ENCODE peak calls at places on chromosomes 3 and 15, in eight cellular contexts. One of them, this sample, is unnamed.

GRCh38 chr15:51079226-51079625 is 15.5 kb downstream of the TNFAIP8L3 start:
- DNase-seq in tibial artery: no peak
- DNase-seq in substantia nigra: no peak
- DNase-seq in activated CD8-positive, alpha-beta memory T cell treated with anti-CD3 and anti-CD28 coated beads for 48 hours: no peak
- DNase-seq in CD8-positive, alpha-beta T cell: no peak
- DNase-seq in caudate nucleus: no peak
- DNase-seq in neural crest cell: no peak
- DNase-seq in NCI-H1417: no peak
- DNase-seq in this sample: no peak

GRCh38 chr3:11128682-11129632 is 25.3 kb upstream of the HRH1 start:
- DNase-seq in tibial artery: no peak
- DNase-seq in caudate nucleus: no peak
- DNase-seq in CD8-positive, alpha-beta T cell: no peak
- DNase-seq in activated CD8-positive, alpha-beta memory T cell treated with anti-CD3 and anti-CD28 coated beads for 48 hours: no peak
- DNase-seq in NCI-H1417: no peak
- DNase-seq in substantia nigra: no peak
- DNase-seq in neural crest cell: no peak
- DNase-seq in this sample: peak

GRCh38 chr3:195727596-195728195 is 6.9 kb downstream of the MUC20 start:
- DNase-seq in activated CD8-positive, alpha-beta memory T cell treated with anti-CD3 and anti-CD28 coated beads for 48 hours: no peak
- DNase-seq in substantia nigra: no peak
- DNase-seq in neural crest cell: no peak
- DNase-seq in NCI-H1417: no peak
- DNase-seq in tibial artery: no peak
- DNase-seq in caudate nucleus: no peak
- DNase-seq in CD8-positive, alpha-beta T cell: no peak
- DNase-seq in this sample: no peak

GRCh38 chr3:185656321-185656840 is 70.3 kb downstream of the SENP2 start:
- DNase-seq in activated CD8-positive, alpha-beta memory T cell treated with anti-CD3 and anti-CD28 coated beads for 48 hours: no peak
- DNase-seq in CD8-positive, alpha-beta T cell: no peak
- DNase-seq in tibial artery: peak
- DNase-seq in substantia nigra: no peak
- DNase-seq in neural crest cell: no peak
- DNase-seq in NCI-H1417: no peak
- DNase-seq in caudate nucleus: no peak
- DNase-seq in this sample: peak

GRCh38 chr3:55485208-55485791 is 1.8 kb downstream of the WNT5A start:
- DNase-seq in NCI-H1417: peak
- DNase-seq in CD8-positive, alpha-beta T cell: peak
- DNase-seq in activated CD8-positive, alpha-beta memory T cell treated with anti-CD3 and anti-CD28 coated beads for 48 hours: no peak
- DNase-seq in neural crest cell: peak
- DNase-seq in caudate nucleus: peak
- DNase-seq in tibial artery: peak
- DNase-seq in substantia nigra: peak
- DNase-seq in this sample: peak

GRCh38 chr3:134302674-134303073 is 52.0 kb upstream of the RYK start:
- DNase-seq in NCI-H1417: no peak
- DNase-seq in activated CD8-positive, alpha-beta memory T cell treated with anti-CD3 and anti-CD28 coated beads for 48 hours: no peak
- DNase-seq in CD8-positive, alpha-beta T cell: no peak
- DNase-seq in caudate nucleus: no peak
- DNase-seq in tibial artery: no peak
- DNase-seq in substantia nigra: no peak
- DNase-seq in neural crest cell: no peak
- DNase-seq in this sample: no peak

GRCh38 chr15:30992073-30992363 is 590 bp upstream of the MTMR10 start:
- DNase-seq in caudate nucleus: no peak
- DNase-seq in activated CD8-positive, alpha-beta memory T cell treated with anti-CD3 and anti-CD28 coated beads for 48 hours: no peak
- DNase-seq in neural crest cell: no peak
- DNase-seq in NCI-H1417: peak
- DNase-seq in substantia nigra: no peak
- DNase-seq in CD8-positive, alpha-beta T cell: no peak
- DNase-seq in tibial artery: no peak
- DNase-seq in this sample: peak

GRCh38 chr3:60269377-60269776 is 981.9 kb downstream of the FHIT start:
- DNase-seq in substantia nigra: no peak
- DNase-seq in neural crest cell: no peak
- DNase-seq in tibial artery: no peak
- DNase-seq in caudate nucleus: no peak
- DNase-seq in activated CD8-positive, alpha-beta memory T cell treated with anti-CD3 and anti-CD28 coated beads for 48 hours: no peak
- DNase-seq in NCI-H1417: no peak
- DNase-seq in CD8-positive, alpha-beta T cell: no peak
- DNase-seq in this sample: no peak

GRCh38 chr3:149970716-149971402 is at the start of gene PFN2:
- DNase-seq in CD8-positive, alpha-beta T cell: peak
- DNase-seq in NCI-H1417: peak
- DNase-seq in caudate nucleus: peak
- DNase-seq in substantia nigra: peak
- DNase-seq in tibial artery: peak
- DNase-seq in activated CD8-positive, alpha-beta memory T cell treated with anti-CD3 and anti-CD28 coated beads for 48 hours: peak
- DNase-seq in neural crest cell: peak
- DNase-seq in this sample: peak

GRCh38 chr3:65953301-65953812 is 85.4 kb downstream of the MAGI1 start:
- DNase-seq in tibial artery: no peak
- DNase-seq in neural crest cell: no peak
- DNase-seq in CD8-positive, alpha-beta T cell: no peak
- DNase-seq in activated CD8-positive, alpha-beta memory T cell treated with anti-CD3 and anti-CD28 coated beads for 48 hours: no peak
- DNase-seq in NCI-H1417: peak
- DNase-seq in substantia nigra: no peak
- DNase-seq in caudate nucleus: no peak
- DNase-seq in this sample: peak

GRCh38 chr3:140630366-140630765 is 47.5 kb upstream of the TRIM42 start:
- DNase-seq in activated CD8-positive, alpha-beta memory T cell treated with anti-CD3 and anti-CD28 coated beads for 48 hours: no peak
- DNase-seq in tibial artery: no peak
- DNase-seq in NCI-H1417: no peak
- DNase-seq in substantia nigra: no peak
- DNase-seq in caudate nucleus: no peak
- DNase-seq in neural crest cell: no peak
- DNase-seq in CD8-positive, alpha-beta T cell: no peak
- DNase-seq in this sample: no peak

GRCh38 chr3:13548696-13549512 is at the start of gene FBLN2:
- DNase-seq in NCI-H1417: peak
- DNase-seq in CD8-positive, alpha-beta T cell: peak
- DNase-seq in tibial artery: no peak
- DNase-seq in activated CD8-positive, alpha-beta memory T cell treated with anti-CD3 and anti-CD28 coated beads for 48 hours: no peak
- DNase-seq in substantia nigra: no peak
- DNase-seq in caudate nucleus: no peak
- DNase-seq in neural crest cell: peak
- DNase-seq in this sample: no peak

GRCh38 chr15:62857411-62857853 is 185.1 kb upstream of the TPM1 start:
- DNase-seq in caudate nucleus: no peak
- DNase-seq in activated CD8-positive, alpha-beta memory T cell treated with anti-CD3 and anti-CD28 coated beads for 48 hours: no peak
- DNase-seq in neural crest cell: no peak
- DNase-seq in CD8-positive, alpha-beta T cell: no peak
- DNase-seq in NCI-H1417: no peak
- DNase-seq in tibial artery: no peak
- DNase-seq in substantia nigra: no peak
- DNase-seq in this sample: peak

GRCh38 chr3:54168451-54168850 is 46.1 kb downstream of the CACNA2D3 start:
- DNase-seq in activated CD8-positive, alpha-beta memory T cell treated with anti-CD3 and anti-CD28 coated beads for 48 hours: no peak
- DNase-seq in substantia nigra: no peak
- DNase-seq in caudate nucleus: no peak
- DNase-seq in tibial artery: no peak
- DNase-seq in CD8-positive, alpha-beta T cell: no peak
- DNase-seq in neural crest cell: no peak
- DNase-seq in NCI-H1417: no peak
- DNase-seq in this sample: no peak

GRCh38 chr3:114393367-114394072 is 99.7 kb downstream of the TIGIT start:
- DNase-seq in substantia nigra: no peak
- DNase-seq in caudate nucleus: no peak
- DNase-seq in activated CD8-positive, alpha-beta memory T cell treated with anti-CD3 and anti-CD28 coated beads for 48 hours: no peak
- DNase-seq in tibial artery: no peak
- DNase-seq in neural crest cell: no peak
- DNase-seq in CD8-positive, alpha-beta T cell: no peak
- DNase-seq in NCI-H1417: no peak
- DNase-seq in this sample: peak

GRCh38 chr3:131794766-131795381 is 239.9 kb downstream of the CPNE4 start:
- DNase-seq in neural crest cell: peak
- DNase-seq in substantia nigra: no peak
- DNase-seq in activated CD8-positive, alpha-beta memory T cell treated with anti-CD3 and anti-CD28 coated beads for 48 hours: no peak
- DNase-seq in CD8-positive, alpha-beta T cell: no peak
- DNase-seq in NCI-H1417: peak
- DNase-seq in tibial artery: no peak
- DNase-seq in caudate nucleus: no peak
- DNase-seq in this sample: peak

GRCh38 chr3:112740800-112741199 is 99.9 kb upstream of the CCDC80 start:
- DNase-seq in activated CD8-positive, alpha-beta memory T cell treated with anti-CD3 and anti-CD28 coated beads for 48 hours: no peak
- DNase-seq in caudate nucleus: no peak
- DNase-seq in tibial artery: no peak
- DNase-seq in NCI-H1417: no peak
- DNase-seq in neural crest cell: no peak
- DNase-seq in substantia nigra: no peak
- DNase-seq in CD8-positive, alpha-beta T cell: no peak
- DNase-seq in this sample: no peak

GRCh38 chr3:194046995-194047681 is 88.8 kb upstream of the HES1 start:
- DNase-seq in activated CD8-positive, alpha-beta memory T cell treated with anti-CD3 and anti-CD28 coated beads for 48 hours: no peak
- DNase-seq in tibial artery: no peak
- DNase-seq in substantia nigra: peak
- DNase-seq in caudate nucleus: peak
- DNase-seq in neural crest cell: no peak
- DNase-seq in CD8-positive, alpha-beta T cell: no peak
- DNase-seq in NCI-H1417: peak
- DNase-seq in this sample: no peak

GRCh38 chr3:25592510-25592968 is 72.2 kb downstream of the TOP2B start:
- DNase-seq in NCI-H1417: no peak
- DNase-seq in CD8-positive, alpha-beta T cell: no peak
- DNase-seq in neural crest cell: no peak
- DNase-seq in caudate nucleus: no peak
- DNase-seq in substantia nigra: no peak
- DNase-seq in tibial artery: peak
- DNase-seq in activated CD8-positive, alpha-beta memory T cell treated with anti-CD3 and anti-CD28 coated beads for 48 hours: no peak
- DNase-seq in this sample: peak

GRCh38 chr3:159432721-159433300 is 555.8 kb upstream of the IL12A start:
- DNase-seq in caudate nucleus: no peak
- DNase-seq in CD8-positive, alpha-beta T cell: no peak
- DNase-seq in substantia nigra: no peak
- DNase-seq in NCI-H1417: no peak
- DNase-seq in activated CD8-positive, alpha-beta memory T cell treated with anti-CD3 and anti-CD28 coated beads for 48 hours: no peak
- DNase-seq in neural crest cell: no peak
- DNase-seq in tibial artery: no peak
- DNase-seq in this sample: no peak

GRCh38 chr3:136979684-136980083 is 21.9 kb downstream of the IL20RB start:
- DNase-seq in caudate nucleus: no peak
- DNase-seq in substantia nigra: no peak
- DNase-seq in tibial artery: no peak
- DNase-seq in NCI-H1417: no peak
- DNase-seq in CD8-positive, alpha-beta T cell: no peak
- DNase-seq in neural crest cell: no peak
- DNase-seq in activated CD8-positive, alpha-beta memory T cell treated with anti-CD3 and anti-CD28 coated beads for 48 hours: no peak
- DNase-seq in this sample: peak

GRCh38 chr3:49606427-49606826 is 52.1 kb downstream of the BSN start:
- DNase-seq in tibial artery: peak
- DNase-seq in activated CD8-positive, alpha-beta memory T cell treated with anti-CD3 and anti-CD28 coated beads for 48 hours: no peak
- DNase-seq in neural crest cell: no peak
- DNase-seq in CD8-positive, alpha-beta T cell: no peak
- DNase-seq in caudate nucleus: no peak
- DNase-seq in NCI-H1417: no peak
- DNase-seq in substantia nigra: no peak
- DNase-seq in this sample: no peak

GRCh38 chr3:8658326-8659212 is 14.0 kb upstream of the SSUH2 start:
- DNase-seq in neural crest cell: no peak
- DNase-seq in CD8-positive, alpha-beta T cell: no peak
- DNase-seq in activated CD8-positive, alpha-beta memory T cell treated with anti-CD3 and anti-CD28 coated beads for 48 hours: no peak
- DNase-seq in caudate nucleus: no peak
- DNase-seq in substantia nigra: no peak
- DNase-seq in NCI-H1417: peak
- DNase-seq in tibial artery: peak
- DNase-seq in this sample: peak

GRCh38 chr15:76682833-76683232 is 222.3 kb downstream of the SCAPER start:
- DNase-seq in substantia nigra: no peak
- DNase-seq in CD8-positive, alpha-beta T cell: no peak
- DNase-seq in activated CD8-positive, alpha-beta memory T cell treated with anti-CD3 and anti-CD28 coated beads for 48 hours: no peak
- DNase-seq in neural crest cell: no peak
- DNase-seq in caudate nucleus: no peak
- DNase-seq in tibial artery: no peak
- DNase-seq in NCI-H1417: no peak
- DNase-seq in this sample: no peak

GRCh38 chr3:71695000-71695482 is 30.2 kb downstream of the EIF4E3 start:
- DNase-seq in neural crest cell: no peak
- DNase-seq in CD8-positive, alpha-beta T cell: no peak
- DNase-seq in caudate nucleus: no peak
- DNase-seq in NCI-H1417: peak
- DNase-seq in activated CD8-positive, alpha-beta memory T cell treated with anti-CD3 and anti-CD28 coated beads for 48 hours: no peak
- DNase-seq in substantia nigra: no peak
- DNase-seq in tibial artery: no peak
- DNase-seq in this sample: no peak

GRCh38 chr15:57306944-57307411 is 69.3 kb upstream of the CGNL1 start:
- DNase-seq in neural crest cell: no peak
- DNase-seq in tibial artery: no peak
- DNase-seq in substantia nigra: no peak
- DNase-seq in NCI-H1417: no peak
- DNase-seq in caudate nucleus: no peak
- DNase-seq in activated CD8-positive, alpha-beta memory T cell treated with anti-CD3 and anti-CD28 coated beads for 48 hours: no peak
- DNase-seq in CD8-positive, alpha-beta T cell: no peak
- DNase-seq in this sample: no peak

GRCh38 chr3:194109192-194109863 is 26.6 kb upstream of the HES1 start:
- DNase-seq in caudate nucleus: no peak
- DNase-seq in neural crest cell: no peak
- DNase-seq in activated CD8-positive, alpha-beta memory T cell treated with anti-CD3 and anti-CD28 coated beads for 48 hours: no peak
- DNase-seq in NCI-H1417: no peak
- DNase-seq in CD8-positive, alpha-beta T cell: no peak
- DNase-seq in substantia nigra: no peak
- DNase-seq in tibial artery: no peak
- DNase-seq in this sample: no peak

GRCh38 chr3:133944181-133944580 is 48.5 kb upstream of the RAB6B start:
- DNase-seq in activated CD8-positive, alpha-beta memory T cell treated with anti-CD3 and anti-CD28 coated beads for 48 hours: no peak
- DNase-seq in neural crest cell: no peak
- DNase-seq in caudate nucleus: no peak
- DNase-seq in tibial artery: peak
- DNase-seq in CD8-positive, alpha-beta T cell: no peak
- DNase-seq in substantia nigra: no peak
- DNase-seq in NCI-H1417: no peak
- DNase-seq in this sample: no peak

GRCh38 chr15:89399390-89400120 is 64.9 kb upstream of the POLG start:
- DNase-seq in tibial artery: no peak
- DNase-seq in CD8-positive, alpha-beta T cell: peak
- DNase-seq in caudate nucleus: peak
- DNase-seq in neural crest cell: peak
- DNase-seq in activated CD8-positive, alpha-beta memory T cell treated with anti-CD3 and anti-CD28 coated beads for 48 hours: no peak
- DNase-seq in NCI-H1417: peak
- DNase-seq in substantia nigra: peak
- DNase-seq in this sample: no peak

GRCh38 chr15:41465822-41466421 is 27.8 kb upstream of the ITPKA start:
- DNase-seq in tibial artery: no peak
- DNase-seq in CD8-positive, alpha-beta T cell: peak
- DNase-seq in substantia nigra: no peak
- DNase-seq in caudate nucleus: no peak
- DNase-seq in NCI-H1417: peak
- DNase-seq in neural crest cell: peak
- DNase-seq in activated CD8-positive, alpha-beta memory T cell treated with anti-CD3 and anti-CD28 coated beads for 48 hours: no peak
- DNase-seq in this sample: no peak

GRCh38 chr15:88646088-88646405 is 7.2 kb downstream of the ISG20 start:
- DNase-seq in neural crest cell: no peak
- DNase-seq in NCI-H1417: no peak
- DNase-seq in CD8-positive, alpha-beta T cell: no peak
- DNase-seq in tibial artery: no peak
- DNase-seq in activated CD8-positive, alpha-beta memory T cell treated with anti-CD3 and anti-CD28 coated beads for 48 hours: no peak
- DNase-seq in substantia nigra: no peak
- DNase-seq in caudate nucleus: no peak
- DNase-seq in this sample: no peak

This sample was measured in foreskin keratinocyte.